ENCODE peak calls at places on chromosome X, in seven cellular contexts. One of them, this sample, is unnamed.
A peak's percentile ranks its signal among the peaks of the same experiment; 100 is the strongest.

GRCh38 chrX:19687395-19687794 is 172.1 kb upstream of the MAP3K15 start:
- DNase-seq in activated CD8-positive, alpha-beta T cell treated with anti-CD3 and anti-CD28 coated beads for 36 hours: no peak
- DNase-seq in stimulated activated CD4-positive, alpha-beta T cell treated with anti-CD3 and anti-CD28 coated beads, Interleukin-12 subunit alpha, Interleukin-12 subunit beta, amount 100 ng/mL, for 48 hours: no peak
- DNase-seq in stomach: no peak
- DNase-seq in Right ventricle myocardium inferior: no peak
- DNase-seq in activated CD4-positive, alpha-beta T cell treated with anti-CD3 and anti-CD28 coated beads for 24 hours: no peak
- DNase-seq in sciatic nerve: no peak
- DNase-seq in this sample: no peak

GRCh38 chrX:150570512-150570911 is 2.1 kb downstream of the MTM1 start:
- DNase-seq in activated CD8-positive, alpha-beta T cell treated with anti-CD3 and anti-CD28 coated beads for 36 hours: no peak
- DNase-seq in stimulated activated CD4-positive, alpha-beta T cell treated with anti-CD3 and anti-CD28 coated beads, Interleukin-12 subunit alpha, Interleukin-12 subunit beta, amount 100 ng/mL, for 48 hours: no peak
- DNase-seq in stomach: no peak
- DNase-seq in Right ventricle myocardium inferior: no peak
- DNase-seq in activated CD4-positive, alpha-beta T cell treated with anti-CD3 and anti-CD28 coated beads for 24 hours: no peak
- DNase-seq in sciatic nerve: no peak
- DNase-seq in this sample: no peak

GRCh38 chrX:46929439-46930018 is 17.3 kb downstream of the JADE3 start:
- DNase-seq in activated CD8-positive, alpha-beta T cell treated with anti-CD3 and anti-CD28 coated beads for 36 hours: no peak
- DNase-seq in stimulated activated CD4-positive, alpha-beta T cell treated with anti-CD3 and anti-CD28 coated beads, Interleukin-12 subunit alpha, Interleukin-12 subunit beta, amount 100 ng/mL, for 48 hours: no peak
- DNase-seq in stomach: no peak
- DNase-seq in Right ventricle myocardium inferior: no peak
- DNase-seq in activated CD4-positive, alpha-beta T cell treated with anti-CD3 and anti-CD28 coated beads for 24 hours: no peak
- DNase-seq in sciatic nerve: no peak
- DNase-seq in this sample: no peak

GRCh38 chrX:103792916-103793540 is 16.4 kb downstream of the PLP1 start:
- DNase-seq in activated CD8-positive, alpha-beta T cell treated with anti-CD3 and anti-CD28 coated beads for 36 hours: no peak
- DNase-seq in stimulated activated CD4-positive, alpha-beta T cell treated with anti-CD3 and anti-CD28 coated beads, Interleukin-12 subunit alpha, Interleukin-12 subunit beta, amount 100 ng/mL, for 48 hours: no peak
- DNase-seq in stomach: no peak
- DNase-seq in Right ventricle myocardium inferior: no peak
- DNase-seq in activated CD4-positive, alpha-beta T cell treated with anti-CD3 and anti-CD28 coated beads for 24 hours: no peak
- DNase-seq in sciatic nerve: no peak
- DNase-seq in this sample: no peak

GRCh38 chrX:16067886-16068515 is 55.4 kb upstream of the GRPR start:
- DNase-seq in activated CD8-positive, alpha-beta T cell treated with anti-CD3 and anti-CD28 coated beads for 36 hours: no peak
- DNase-seq in stimulated activated CD4-positive, alpha-beta T cell treated with anti-CD3 and anti-CD28 coated beads, Interleukin-12 subunit alpha, Interleukin-12 subunit beta, amount 100 ng/mL, for 48 hours: no peak
- DNase-seq in stomach: no peak
- DNase-seq in Right ventricle myocardium inferior: no peak
- DNase-seq in activated CD4-positive, alpha-beta T cell treated with anti-CD3 and anti-CD28 coated beads for 24 hours: no peak
- DNase-seq in sciatic nerve: no peak
- DNase-seq in this sample: no peak

GRCh38 chrX:15349046-15349445 is 13.7 kb upstream of the PIGA start:
- DNase-seq in activated CD8-positive, alpha-beta T cell treated with anti-CD3 and anti-CD28 coated beads for 36 hours: peak; percentile 11
- DNase-seq in stimulated activated CD4-positive, alpha-beta T cell treated with anti-CD3 and anti-CD28 coated beads, Interleukin-12 subunit alpha, Interleukin-12 subunit beta, amount 100 ng/mL, for 48 hours: no peak
- DNase-seq in stomach: peak; percentile 42
- DNase-seq in Right ventricle myocardium inferior: no peak
- DNase-seq in activated CD4-positive, alpha-beta T cell treated with anti-CD3 and anti-CD28 coated beads for 24 hours: no peak
- DNase-seq in sciatic nerve: no peak
- DNase-seq in this sample: no peak

GRCh38 chrX:153771261-153771681 is 7.2 kb downstream of the PLXNB3 start:
- DNase-seq in activated CD8-positive, alpha-beta T cell treated with anti-CD3 and anti-CD28 coated beads for 36 hours: no peak
- DNase-seq in stimulated activated CD4-positive, alpha-beta T cell treated with anti-CD3 and anti-CD28 coated beads, Interleukin-12 subunit alpha, Interleukin-12 subunit beta, amount 100 ng/mL, for 48 hours: no peak
- DNase-seq in stomach: no peak
- DNase-seq in Right ventricle myocardium inferior: no peak
- DNase-seq in activated CD4-positive, alpha-beta T cell treated with anti-CD3 and anti-CD28 coated beads for 24 hours: no peak
- DNase-seq in sciatic nerve: peak; percentile 59
- DNase-seq in this sample: no peak

GRCh38 chrX:46838974-46839480 is 2.2 kb downstream of the RP2 start:
- DNase-seq in activated CD8-positive, alpha-beta T cell treated with anti-CD3 and anti-CD28 coated beads for 36 hours: no peak
- DNase-seq in stimulated activated CD4-positive, alpha-beta T cell treated with anti-CD3 and anti-CD28 coated beads, Interleukin-12 subunit alpha, Interleukin-12 subunit beta, amount 100 ng/mL, for 48 hours: no peak
- DNase-seq in stomach: no peak
- DNase-seq in Right ventricle myocardium inferior: no peak
- DNase-seq in activated CD4-positive, alpha-beta T cell treated with anti-CD3 and anti-CD28 coated beads for 24 hours: no peak
- DNase-seq in sciatic nerve: no peak
- DNase-seq in this sample: no peak